ENCODE peak calls at places on chromosomes 11 and 22, in nine cellular contexts. X, E, J, P, T, V, A, I and Y are unnamed samples.
A peak's percentile ranks its signal among the peaks of the same experiment; 100 is the strongest.

GRCh38 chr11:35814026-35814425 is 129.8 kb upstream of the LDLRAD3 start:
- DNase-seq in A (no peak), I (no peak), X (no peak), E (no peak), P (no peak), J (no peak), T (no peak), V (no peak), Y (no peak)

GRCh38 chr11:72769680-72770079 is 17.5 kb upstream of the ARAP1 start:
- DNase-seq in X (no peak), E (no peak), J (no peak), I (no peak), V (no peak), P (no peak), A (no peak), T (no peak), Y (no peak)

GRCh38 chr11:69129053-69129452 is 26.7 kb upstream of the SMIM38 start:
- DNase-seq in T (no peak), E (no peak), X (no peak), I (no peak), J (no peak), P (no peak), V (no peak), A (no peak), Y (no peak)

GRCh38 chr22:46110215-46110614 is 40.1 kb upstream of the PPARA start:
- DNase-seq in I (peak; percentile 29), J (no peak), T (no peak), P (no peak), V (no peak), E (peak; percentile 74), A (no peak), X (no peak), Y (no peak)

GRCh38 chr11:114296190-114296978 is at the start of gene NNMT:
- DNase-seq in E (peak; percentile 38), V (peak; percentile 73), A (no peak), X (no peak), T (no peak), P (peak; percentile 99), J (peak; percentile 93), I (peak; percentile 98), Y (peak; percentile 6)

GRCh38 chr11:41245184-41245583 is 214.3 kb downstream of the LRRC4C start:
- DNase-seq in P (no peak), T (no peak), I (no peak), V (peak; percentile 11), J (no peak), E (no peak), A (no peak), X (no peak), Y (no peak)

GRCh38 chr11:71556018-71556417 is 7.8 kb downstream of the KRTAP5-9 start:
- DNase-seq in J (no peak), T (no peak), V (no peak), I (no peak), E (no peak), P (no peak), A (no peak), X (no peak), Y (no peak)

GRCh38 chr11:21475276-21475675 is 717.6 kb upstream of the ANO5 start:
- DNase-seq in P (no peak), J (no peak), E (no peak), I (no peak), X (no peak), A (no peak), V (no peak), T (no peak), Y (no peak)

GRCh38 chr11:130477646-130478203 is 29.3 kb downstream of the ADAMTS15 start:
- DNase-seq in I (no peak), A (no peak), J (no peak), X (no peak), P (peak; percentile 38), E (no peak), V (no peak), T (no peak), Y (no peak)